ENCODE peak calls at places on chromosomes 12 and 14, in five cellular contexts. G, D, Y, J and C are unnamed samples.

GRCh38 chr14:104175811-104176210 is 37.4 kb downstream of the KIF26A start:
- DNase-seq in D (no peak), G (no peak), J (no peak), Y (no peak), C (no peak)

GRCh38 chr14:52891800-52892199 is 59.0 kb downstream of the FERMT2 start:
- DNase-seq in J (no peak), D (no peak), G (no peak), Y (no peak), C (no peak)

GRCh38 chr12:6218526-6218925 is 18.3 kb downstream of the CD9 start:
- DNase-seq in G (no peak), J (no peak), D (no peak), Y (no peak), C (no peak)

GRCh38 chr12:86249856-86250255 is 6.3 kb downstream of the MGAT4C start:
- DNase-seq in Y (no peak), J (no peak), D (peak; percentile 70), G (no peak), C (no peak)

GRCh38 chr12:40917561-40917960 is 225.3 kb downstream of the CNTN1 start:
- DNase-seq in G (no peak), D (no peak), Y (no peak), J (no peak), C (no peak)

GRCh38 chr12:1634590-1635191 is 5.7 kb downstream of the WNT5B start:
- DNase-seq in J (no peak), G (peak; percentile 78), D (peak; percentile 69), Y (peak; percentile 59), C (peak; percentile 65)

GRCh38 chr12:66115083-66115600 is 15.4 kb downstream of the LLPH start:
- DNase-seq in Y (no peak), D (no peak), G (no peak), J (no peak), C (no peak)

GRCh38 chr14:95523051-95523817 is 6.8 kb upstream of the SYNE3 start:
- DNase-seq in J (no peak), D (peak; percentile 55), G (no peak), Y (no peak), C (no peak)

GRCh38 chr12:53664191-53664590 is 11.7 kb downstream of the ATP5MC2 start:
- DNase-seq in D (no peak), Y (no peak), G (no peak), J (no peak), C (no peak)

GRCh38 chr12:105289114-105289904 is 41.2 kb upstream of the C12orf75 start:
- DNase-seq in G (no peak), D (peak; percentile 50), J (no peak), Y (no peak), C (no peak)

GRCh38 chr14:32319368-32320049 is 9.6 kb upstream of the AKAP6 start:
- DNase-seq in G (no peak), Y (no peak), D (no peak), J (no peak), C (no peak)

GRCh38 chr12:30823140-30823669 is 68.5 kb upstream of the CAPRIN2 start:
- DNase-seq in G (peak; percentile 68), Y (peak; percentile 73), D (no peak), J (no peak), C (peak; percentile 55)

GRCh38 chr14:101001311-101002069 is 98.0 kb upstream of the RTL1 start:
- DNase-seq in G (no peak), J (no peak), Y (no peak), D (peak; percentile 89), C (no peak)

GRCh38 chr12:115815924-115816323 is 461.6 kb downstream of the MED13L start:
- DNase-seq in G (no peak), Y (no peak), D (no peak), J (no peak), C (no peak)

GRCh38 chr14:29799718-29800117 is 127.9 kb downstream of the PRKD1 start:
- DNase-seq in J (no peak), D (no peak), G (no peak), Y (no peak), C (no peak)

GRCh38 chr12:60201891-60202290 is 606.1 kb downstream of the SLC16A7 start:
- DNase-seq in Y (no peak), J (no peak), D (peak; percentile 28), G (no peak), C (no peak)

GRCh38 chr12:122825773-122826724 is 9.2 kb upstream of the HIP1R start:
- DNase-seq in D (no peak), J (no peak), Y (no peak), G (no peak), C (no peak)

GRCh38 chr12:71948390-71948789 is 9.7 kb downstream of the TPH2 start:
- DNase-seq in Y (no peak), D (no peak), J (no peak), G (no peak), C (no peak)

GRCh38 chr12:43306066-43306465 is 245.9 kb downstream of the ADAMTS20 start:
- DNase-seq in G (no peak), Y (no peak), D (peak; percentile 99), J (no peak), C (no peak)

GRCh38 chr14:26863736-26864135 is 265.9 kb upstream of the NOVA1 start:
- DNase-seq in Y (no peak), J (no peak), G (no peak), D (no peak), C (no peak)

GRCh38 chr12:52812749-52813148 is 1.2 kb downstream of the KRT4 start:
- DNase-seq in J (no peak), G (no peak), Y (no peak), D (no peak), C (no peak)

GRCh38 chr14:21104448-21105060 is 3.7 kb downstream of the TMEM253 start:
- DNase-seq in J (no peak), G (peak; percentile 65), Y (no peak), D (peak; percentile 77), C (peak; percentile 64)

GRCh38 chr12:94585624-94586023 is 64.7 kb downstream of the TMCC3 start:
- DNase-seq in J (no peak), G (no peak), Y (no peak), D (no peak), C (no peak)

GRCh38 chr12:77213316-77213715 is 147.9 kb upstream of the E2F7 start:
- DNase-seq in D (no peak), Y (no peak), J (no peak), G (no peak), C (no peak)

GRCh38 chr12:74794522-74794921 is 256.9 kb downstream of the ATXN7L3B start:
- DNase-seq in J (no peak), Y (no peak), D (no peak), G (no peak), C (no peak)

GRCh38 chr12:1806301-1807106 is 13.9 kb upstream of the LRTM2 start:
- DNase-seq in D (no peak), J (no peak), G (no peak), Y (no peak), C (no peak)

GRCh38 chr12:75489187-75489586 is 8.6 kb downstream of the GLIPR1 start:
- DNase-seq in Y (no peak), J (no peak), G (no peak), D (no peak), C (no peak)

GRCh38 chr12:40078201-40078730 is 27.6 kb downstream of the SLC2A13 start:
- DNase-seq in G (no peak), D (no peak), J (no peak), Y (no peak), C (no peak)

GRCh38 chr12:103114296-103115055 is 157.0 kb downstream of the ASCL1 start:
- DNase-seq in D (no peak), J (no peak), Y (no peak), G (no peak), C (no peak)

GRCh38 chr14:21987937-21988336 is 314.3 kb upstream of the OR4E1 start:
- DNase-seq in G (peak; percentile 15), D (peak; percentile 12), J (no peak), Y (no peak), C (peak; percentile 14)

DNA sequence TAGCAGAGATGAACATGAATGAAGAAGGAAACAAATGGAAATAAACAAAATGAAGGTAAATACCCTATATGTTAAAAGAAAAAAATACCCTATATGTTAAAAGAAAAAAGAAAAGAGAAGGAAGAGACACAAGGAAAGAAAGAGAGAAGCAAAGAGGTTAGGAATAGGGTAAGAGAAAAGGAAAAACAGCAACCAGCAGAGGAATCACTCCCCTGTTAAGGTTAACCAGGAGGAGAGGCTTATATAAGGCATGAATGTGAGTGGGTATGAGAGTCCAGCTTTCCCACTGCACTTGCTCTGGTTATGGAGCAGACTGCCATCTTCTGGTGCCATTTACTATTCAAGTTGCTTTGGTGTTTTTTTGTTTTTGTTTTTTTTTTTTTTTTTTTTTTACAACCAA is 3.1 kb downstream of the PPP1R3E start:
- DNase-seq in Y (no peak), J (no peak), G (no peak), D (peak; percentile 70), C (no peak)
- TF ChIP-seq CTCF in Y (peak; percentile 29), J (no peak), G (peak; percentile 8), D (peak; percentile 53), C (peak; percentile 57)

DNA sequence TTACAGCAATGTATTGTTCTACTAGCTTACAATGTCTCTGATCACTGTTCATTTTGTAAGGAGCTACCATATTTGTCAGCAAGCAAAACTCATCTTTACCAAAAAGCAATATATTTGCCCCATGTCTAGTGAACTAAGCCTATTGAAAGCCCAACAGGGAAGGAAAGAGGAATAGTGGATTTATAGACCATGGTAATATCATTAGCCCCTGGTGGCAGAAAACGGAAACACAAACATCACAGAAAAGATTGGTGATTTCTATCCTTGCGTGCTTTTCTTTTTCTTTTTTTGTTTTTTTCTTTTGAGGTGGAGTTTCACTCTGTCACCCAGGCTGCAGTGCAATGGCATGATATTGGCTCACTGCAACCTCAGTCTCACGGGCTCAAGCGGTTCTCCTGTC is 1562.4 kb upstream of the TMEM132C start:
- DNase-seq in J (no peak), D (no peak), Y (no peak), G (no peak), C (no peak)
- TF ChIP-seq CTCF in J (no peak), D (no peak), Y (peak; percentile 48), G (peak; percentile 44), C (peak; percentile 51)

DNA sequence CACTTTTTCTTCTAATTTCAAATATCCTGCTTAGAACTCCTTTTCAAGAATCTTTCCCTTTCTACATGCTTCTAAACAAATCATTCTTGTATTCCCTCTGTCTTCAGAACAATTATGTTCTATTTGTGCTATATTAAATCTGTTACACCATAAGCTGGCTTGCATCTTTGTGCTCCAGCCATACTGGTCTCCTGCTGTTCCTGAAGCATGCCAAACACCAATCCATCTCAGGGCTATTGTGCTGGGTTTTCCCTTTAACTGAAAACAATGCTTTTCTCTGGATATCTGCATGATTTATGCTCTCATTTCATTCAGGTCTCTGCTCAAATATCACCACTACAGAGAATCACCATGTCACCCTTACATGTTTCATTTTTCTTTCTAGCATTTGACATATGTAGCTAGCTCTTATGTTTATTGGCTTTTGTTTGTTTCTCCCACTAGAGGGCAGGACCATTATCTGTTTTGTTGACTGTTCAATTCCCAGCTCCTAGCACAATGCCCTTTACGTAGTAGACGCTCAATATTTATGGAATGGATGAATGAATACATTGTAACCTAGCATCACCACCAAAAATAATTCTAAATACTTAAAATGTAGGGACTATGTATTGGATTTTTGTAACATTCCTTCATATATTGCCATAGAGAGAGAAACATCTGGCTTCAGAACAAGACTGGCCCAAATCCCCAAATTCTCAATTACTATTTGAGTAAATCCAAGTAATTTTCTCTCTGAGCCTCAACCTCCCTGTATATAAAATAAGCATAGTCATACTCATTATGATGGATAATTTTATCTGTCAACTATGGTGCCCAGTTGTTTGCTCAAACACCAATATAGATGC is 302.0 kb upstream of the SYT1 start:
- DNase-seq in G (no peak), D (peak; percentile 2), J (no peak), Y (no peak), C (no peak)
- TF ChIP-seq CTCF in G (peak; percentile 36), D (peak; percentile 22), J (no peak), Y (peak; percentile 39), C (peak; percentile 55)

GRCh38 chr14:74549588-74549987 is 56.0 kb downstream of the ISCA2 start:
- DNase-seq in Y (no peak), J (no peak), G (no peak), D (no peak), C (no peak)
- TF ChIP-seq CTCF in Y (peak; percentile 20), J (peak; percentile 62), G (no peak), D (peak; percentile 39), C (no peak)